ENCODE peak calls at places on chromosome 10, in six cellular contexts. M is H7; H is stromal cell of bone marrow; R is stimulated activated CD4-positive, alpha-beta T cell treated with anti-CD3 and anti-CD28 coated beads, Interleukin-2, amount 100 ng/mL, for 48 hours; S is neuronal stem cell; V is left ventricle myocardium superior. G is an unnamed sample.

GRCh38 chr10:118922226-118922625 is 107.3 kb upstream of the NANOS1 start:
- DNase-seq in S (no peak), H (no peak), V (no peak), R (no peak), M (no peak), G (no peak)

GRCh38 chr10:4260483-4260882 is 475.5 kb upstream of the KLF6 start:
- DNase-seq in V (no peak), R (no peak), M (no peak), H (no peak), S (no peak), G (no peak)

GRCh38 chr10:21195149-21195731 is 298.1 kb upstream of the NEBL start:
- DNase-seq in S (no peak), H (no peak), M (no peak), V (no peak), R (no peak), G (no peak)

GRCh38 chr10:102281103-102281502 is 35.8 kb downstream of the GBF1 start:
- DNase-seq in H (no peak), V (no peak), M (no peak), S (no peak), R (no peak), G (no peak)

GRCh38 chr10:13349776-13350274 is 1.7 kb upstream of the SEPHS1 start:
- DNase-seq in H (peak), V (peak), R (peak), M (peak), S (no peak), G (no peak)

GRCh38 chr10:110045772-110046171 is 38.0 kb downstream of the ADD3 start:
- DNase-seq in H (no peak), S (no peak), R (no peak), M (no peak), V (no peak), G (no peak)

GRCh38 chr10:103709341-103709920 is 145.9 kb downstream of the SH3PXD2A start:
- DNase-seq in V (no peak), H (peak), M (peak), R (no peak), S (no peak), G (no peak)

GRCh38 chr10:1745794-1746456 is 8.6 kb upstream of the ADARB2 start:
- DNase-seq in S (no peak), M (no peak), R (no peak), H (no peak), V (no peak), G (no peak)

GRCh38 chr10:124799196-124799595 is 2.4 kb upstream of the ABRAXAS2 start:
- DNase-seq in H (no peak), V (no peak), S (no peak), M (no peak), R (no peak), G (no peak)

GRCh38 chr10:106355450-106355849 is 809.1 kb downstream of the SORCS1 start:
- DNase-seq in H (no peak), R (no peak), V (no peak), M (peak), S (no peak), G (no peak)

GRCh38 chr10:62072901-62073300 is 171.4 kb downstream of the ARID5B start:
- DNase-seq in M (no peak), H (no peak), R (no peak), S (no peak), V (no peak), G (no peak)

GRCh38 chr10:24349379-24350110 is 140.6 kb downstream of the KIAA1217 start:
- DNase-seq in H (peak), V (no peak), R (no peak), S (no peak), M (no peak), G (no peak)

GRCh38 chr10:129848084-129848483 is 116.0 kb downstream of the EBF3 start:
- DNase-seq in R (no peak), S (no peak), H (no peak), V (no peak), M (no peak), G (no peak)

GRCh38 chr10:71727429-71728217 is 8.0 kb upstream of the C10orf105 start:
- DNase-seq in S (no peak), R (no peak), H (no peak), V (peak), M (no peak), G (peak)

GRCh38 chr10:33215154-33215553 is 119.3 kb downstream of the NRP1 start:
- DNase-seq in H (peak), R (no peak), V (no peak), S (no peak), M (no peak), G (no peak)

GRCh38 chr10:89478085-89478738 is 57.2 kb downstream of the SLC16A12 start:
- DNase-seq in S (no peak), M (peak), V (no peak), H (no peak), R (no peak), G (peak)

GRCh38 chr10:44874176-44874575 is 37.0 kb upstream of the TMEM72 start:
- DNase-seq in S (no peak), V (peak), M (no peak), H (no peak), R (no peak), G (no peak)

GRCh38 chr10:17238445-17239275 is 10.6 kb downstream of the VIM start:
- DNase-seq in S (no peak), M (no peak), V (no peak), H (peak), R (no peak), G (no peak)

GRCh38 chr10:127046975-127047877 is 142.0 kb downstream of the DOCK1 start:
- DNase-seq in R (no peak), H (peak), M (no peak), V (no peak), S (no peak), G (no peak)

GRCh38 chr10:75613685-75614587 is 182.5 kb downstream of the LRMDA start:
- DNase-seq in V (no peak), M (no peak), H (no peak), R (no peak), S (no peak), G (no peak)

GRCh38 chr10:28054211-28054888 is 55.5 kb upstream of the ODAD2 start:
- DNase-seq in S (no peak), V (no peak), R (no peak), H (peak), M (no peak), G (no peak)

GRCh38 chr10:32937824-32938482 is 20.1 kb downstream of the ITGB1 start:
- DNase-seq in S (no peak), H (no peak), M (no peak), V (no peak), R (no peak), G (no peak)

GRCh38 chr10:1454428-1454827 is 282.9 kb downstream of the ADARB2 start:
- DNase-seq in M (no peak), S (no peak), R (no peak), V (no peak), H (no peak), G (no peak)

GRCh38 chr10:24360286-24361127 is 151.6 kb downstream of the KIAA1217 start:
- DNase-seq in M (peak), H (peak), V (peak), R (peak), S (peak), G (peak)

GRCh38 chr10:46526682-46527038 is 29.8 kb downstream of the GPRIN2 start:
- DNase-seq in H (no peak), M (peak), R (no peak), V (peak), S (no peak), G (no peak)

GRCh38 chr10:59873924-59874323 is 32.4 kb downstream of the CCDC6 start:
- DNase-seq in V (no peak), R (no peak), H (no peak), S (no peak), M (no peak), G (peak)

GRCh38 chr10:72044417-72045041 is 43.8 kb downstream of the SPOCK2 start:
- DNase-seq in V (peak), S (no peak), R (no peak), M (peak), H (no peak), G (no peak)

GRCh38 chr10:96505150-96506136 is 8.3 kb downstream of the TLL2 start:
- DNase-seq in M (no peak), R (no peak), S (no peak), V (no peak), H (no peak), G (peak)

GRCh38 chr10:103452714-103453230 is 602 bp upstream of the CALHM2 start:
- DNase-seq in S (no peak), V (no peak), H (no peak), M (peak), R (no peak), G (no peak)

GRCh38 chr10:104333728-104334373 is 4.4 kb downstream of the ITPRIP start:
- DNase-seq in H (no peak), R (no peak), M (peak), S (no peak), V (no peak), G (no peak)

GRCh38 chr10:37707829-37708578 is 149.4 kb downstream of the ZNF248 start:
- DNase-seq in H (no peak), M (peak), V (no peak), S (no peak), R (no peak), G (no peak)

GRCh38 chr10:124992462-124993344 is 50.8 kb downstream of the ZRANB1 start:
- DNase-seq in V (peak), M (peak), R (peak), S (peak), H (peak), G (peak)

GRCh38 chr10:102729090-102730026 is 14.4 kb upstream of the WBP1L start:
- DNase-seq in H (peak), V (peak), S (peak), R (peak), M (peak), G (peak)

GRCh38 chr10:34157501-34157900 is 657.6 kb downstream of the PARD3 start:
- DNase-seq in H (peak), R (no peak), V (no peak), M (no peak), S (no peak), G (no peak)

GRCh38 chr10:79234391-79235318 is 112.6 kb upstream of the PPIF start:
- DNase-seq in M (no peak), H (no peak), R (no peak), S (no peak), V (no peak), G (no peak)

GRCh38 chr10:26438534-26439269 is 561 bp downstream of the APBB1IP start:
- DNase-seq in V (peak), R (peak), H (no peak), S (no peak), M (peak), G (peak)

GRCh38 chr10:118939216-118940007 is 90.1 kb upstream of the NANOS1 start:
- DNase-seq in M (no peak), H (peak), S (no peak), V (no peak), R (no peak), G (no peak)

GRCh38 chr10:114401195-114401741 is 3.0 kb downstream of the AFAP1L2 start:
- DNase-seq in M (no peak), S (no peak), V (peak), R (no peak), H (no peak), G (no peak)